ENCODE peak calls at places on chromosomes 16 and 17, in five cellular contexts. X is fibroblast of pulmonary artery; I is activated naive CD8-positive, alpha-beta T cell treated with anti-CD3 and anti-CD28 coated beads, Interleukin-2, amount 50 U/mL, for 24 hours; O is EL; L is OCI-LY7. H is an unnamed sample.

GRCh38 chr17:29042679-29043538 is at the start of gene PIPOX:
- DNase-seq in X (peak), I (no peak), O (peak), L (peak), H (peak)

GRCh38 chr17:82909322-82909904 is 69.6 kb upstream of the ZNF750 start:
- DNase-seq in X (no peak), I (peak), O (no peak), L (no peak), H (no peak)

GRCh38 chr16:68636064-68636551 is 9.0 kb upstream of the CDH3 start:
- DNase-seq in X (peak), I (no peak), O (peak), L (no peak), H (peak)

GRCh38 chr17:49555495-49556018 is 20.1 kb upstream of the NXPH3 start:
- DNase-seq in X (no peak), I (no peak), O (no peak), L (no peak), H (no peak)

GRCh38 chr16:89040861-89041570 is 52.6 kb upstream of the ACSF3 start:
- DNase-seq in X (no peak), I (no peak), O (no peak), L (no peak), H (no peak)

GRCh38 chr17:14389656-14390055 is 88.8 kb downstream of the HS3ST3B1 start:
- DNase-seq in X (no peak), I (no peak), O (no peak), L (no peak), H (no peak)

GRCh38 chr17:79085921-79086551 is 11.4 kb downstream of the ENGASE start:
- DNase-seq in X (no peak), I (no peak), O (no peak), L (no peak), H (no peak)

GRCh38 chr17:9519873-9520272 is 55.7 kb downstream of the STX8 start:
- DNase-seq in X (no peak), I (no peak), O (no peak), L (no peak), H (no peak)

GRCh38 chr16:31072540-31073072 is 1.4 kb downstream of the ZNF668 start:
- DNase-seq in X (peak), I (peak), O (peak), L (peak), H (peak)

GRCh38 chr16:662597-662996 is 5.3 kb upstream of the RHOT2 start:
- DNase-seq in X (no peak), I (no peak), O (no peak), L (no peak), H (no peak)

GRCh38 chr17:31310260-31310659 is 3.6 kb downstream of the EVI2B start:
- DNase-seq in X (no peak), I (no peak), O (no peak), L (peak), H (no peak)

GRCh38 chr16:85796599-85796998 is 2.7 kb downstream of the EMC8 start:
- DNase-seq in X (no peak), I (no peak), O (no peak), L (no peak), H (no peak)

GRCh38 chr17:48555183-48555615 is 10.3 kb upstream of the HOXB2 start:
- DNase-seq in X (peak), I (no peak), O (peak), L (no peak), H (peak)

H was measured in M059J.